ENCODE peak calls at places on chromosomes 5 and 9, in eight cellular contexts. Z is CD4-positive, alpha-beta T cell; N is body of pancreas; A is dorsolateral prefrontal cortex; G is GM20000; B is endothelial cell of umbilical vein; S is breast epithelium; C is H1. W is an unnamed sample.

GRCh38 chr9:37692622-37693221 is 42.0 kb downstream of the FRMPD1 start:
- DNase-seq in S (no peak), Z (no peak), C (no peak), A (no peak), N (peak), B (no peak), G (no peak), W (no peak)

GRCh38 chr5:172293054-172293744 is 9.6 kb upstream of the UBTD2 start:
- DNase-seq in G (peak), S (peak), B (peak), N (peak), A (peak), Z (peak), C (peak), W (no peak)

GRCh38 chr5:59607126-59607807 is 286.3 kb downstream of the PDE4D start:
- DNase-seq in N (no peak), C (no peak), A (no peak), B (peak), G (no peak), Z (no peak), S (no peak), W (no peak)

GRCh38 chr5:123448743-123449142 is 25.5 kb upstream of the CEP120 start:
- DNase-seq in S (no peak), C (no peak), Z (no peak), B (no peak), A (no peak), N (no peak), G (no peak), W (no peak)

GRCh38 chr5:173581408-173582197 is 34.8 kb downstream of the BOD1 start:
- DNase-seq in A (no peak), G (peak), B (peak), S (no peak), N (peak), C (peak), Z (peak), W (no peak)

GRCh38 chr5:172542651-172543131 is 88.4 kb upstream of the SH3PXD2B start:
- DNase-seq in Z (no peak), C (peak), G (no peak), A (no peak), B (no peak), N (no peak), S (no peak), W (no peak)

GRCh38 chr5:122195784-122196394 is 66.5 kb downstream of the ZNF474 start:
- DNase-seq in C (peak), N (no peak), B (peak), G (peak), A (peak), S (no peak), Z (no peak), W (no peak)

GRCh38 chr9:72982161-72982799 is 29.4 kb upstream of the ALDH1A1 start:
- DNase-seq in B (no peak), Z (no peak), S (no peak), N (no peak), G (no peak), C (no peak), A (no peak), W (no peak)

GRCh38 chr9:92292338-92293074 is 991 bp downstream of the IARS1 start:
- DNase-seq in A (no peak), C (no peak), Z (no peak), S (no peak), N (no peak), G (no peak), B (no peak), W (no peak)

GRCh38 chr5:17216974-17217325 is 481 bp upstream of the BASP1 start:
- DNase-seq in N (no peak), S (no peak), C (no peak), Z (no peak), G (no peak), B (no peak), A (no peak), W (no peak)

GRCh38 chr5:11411621-11412020 is 492.6 kb downstream of the CTNND2 start:
- DNase-seq in A (no peak), B (no peak), G (no peak), N (no peak), S (no peak), Z (no peak), C (no peak), W (no peak)

GRCh38 chr5:132204330-132204729 is 23.3 kb downstream of the P4HA2 start:
- DNase-seq in G (no peak), S (no peak), B (no peak), C (no peak), N (no peak), Z (no peak), A (no peak), W (no peak)

GRCh38 chr9:112487008-112487798 is 576 bp downstream of the KIAA1958 start:
- DNase-seq in C (peak), A (peak), N (peak), Z (peak), B (peak), G (peak), S (peak), W (no peak)

GRCh38 chr5:127442085-127442484 is 75.4 kb upstream of the PRRC1 start:
- DNase-seq in N (no peak), G (peak), C (no peak), B (peak), A (no peak), S (no peak), Z (no peak), W (no peak)

GRCh38 chr9:86022687-86023266 is 76.6 kb downstream of the GOLM1 start:
- DNase-seq in B (peak), S (no peak), A (no peak), C (no peak), Z (peak), N (no peak), G (no peak), W (no peak)

GRCh38 chr9:38371495-38371894 is 21.0 kb upstream of the ALDH1B1 start:
- DNase-seq in G (peak), B (no peak), Z (peak), A (no peak), N (peak), C (no peak), S (no peak), W (no peak)

GRCh38 chr5:40960027-40960426 is 50.7 kb downstream of the C7 start:
- DNase-seq in N (no peak), A (no peak), Z (no peak), C (no peak), S (no peak), G (no peak), B (no peak), W (no peak)

GRCh38 chr9:136578620-136578914 is 32.7 kb upstream of the NOTCH1 start:
- DNase-seq in A (no peak), G (no peak), C (no peak), N (no peak), B (no peak), Z (no peak), S (no peak), W (no peak)

GRCh38 chr9:136943291-136944093 is 1.0 kb downstream of the FBXW5 start:
- DNase-seq in N (peak), A (no peak), B (no peak), G (peak), S (no peak), Z (no peak), C (peak), W (no peak)

GRCh38 chr9:100492952-100493351 is 20.0 kb downstream of the TMEFF1 start:
- DNase-seq in C (no peak), N (no peak), A (no peak), Z (no peak), G (no peak), B (no peak), S (no peak), W (no peak)

GRCh38 chr9:136719212-136719880 is 7.0 kb downstream of the DIPK1B start:
- DNase-seq in S (no peak), C (no peak), B (peak), N (peak), A (no peak), G (peak), Z (no peak), W (no peak)

GRCh38 chr5:107652839-107653607 is 17.7 kb downstream of the EFNA5 start:
- DNase-seq in S (no peak), B (no peak), N (no peak), C (no peak), Z (no peak), A (no peak), G (no peak), W (no peak)

GRCh38 chr9:7782390-7783120 is 17.0 kb downstream of the DMAC1 start:
- DNase-seq in Z (no peak), N (no peak), G (no peak), S (no peak), C (no peak), A (no peak), B (no peak), W (no peak)

GRCh38 chr9:37239224-37239859 is 119.0 kb downstream of the ZCCHC7 start:
- DNase-seq in S (no peak), G (no peak), Z (no peak), A (no peak), B (no peak), C (no peak), N (no peak), W (no peak)

GRCh38 chr5:149546974-149547373 is 4.3 kb downstream of the CSNK1A1 start:
- DNase-seq in G (no peak), B (no peak), A (no peak), N (no peak), Z (no peak), S (no peak), C (no peak), W (no peak)

GRCh38 chr5:95350631-95351030 is 40.5 kb upstream of the FAM81B start:
- DNase-seq in B (no peak), N (no peak), S (no peak), Z (no peak), A (no peak), C (no peak), G (no peak), W (no peak)

GRCh38 chr5:95352686-95353085 is 38.5 kb upstream of the FAM81B start:
- DNase-seq in A (peak), C (no peak), Z (no peak), N (no peak), B (no peak), G (no peak), S (no peak), W (no peak)

GRCh38 chr5:95347516-95348140 is 43.5 kb upstream of the FAM81B start:
- DNase-seq in Z (no peak), B (no peak), G (no peak), S (no peak), N (no peak), A (peak), C (no peak), W (no peak)
- TF ChIP-seq CTCF in Z (no peak), B (no peak), G (no peak), S (no peak), N (no peak), A (no peak), C (no peak), W (no peak)

GRCh38 chr9:114735732-114736131 is 53.7 kb upstream of the TEX48 start:
- DNase-seq in N (no peak), Z (no peak), S (no peak), A (no peak), G (no peak), C (no peak), B (peak), W (no peak)

GRCh38 chr9:114743446-114743845 is 61.5 kb upstream of the TEX48 start:
- DNase-seq in S (no peak), N (no peak), A (no peak), G (no peak), Z (no peak), B (no peak), C (no peak), W (no peak)

GRCh38 chr9:114742947-114743346 is 61.0 kb upstream of the TEX48 start:
- DNase-seq in C (no peak), N (no peak), Z (no peak), B (no peak), A (no peak), G (no peak), S (no peak), W (no peak)

GRCh38 chr9:114737118-114737517 is 55.1 kb upstream of the TEX48 start:
- DNase-seq in G (no peak), C (no peak), S (no peak), A (no peak), N (no peak), B (no peak), Z (no peak), W (no peak)

GRCh38 chr9:114738581-114739316 is 56.8 kb upstream of the TEX48 start:
- DNase-seq in A (peak), G (peak), Z (peak), N (peak), S (no peak), C (peak), B (peak), W (no peak)
- TF ChIP-seq CTCF in A (peak), G (peak), Z (peak), N (peak), S (peak), C (peak), B (peak), W (peak)

GRCh38 chr5:57889558-57889957 is 406.9 kb upstream of the ACTBL2 start:
- DNase-seq in C (no peak), B (peak), Z (no peak), A (no peak), N (peak), G (no peak), S (no peak), W (peak)
- TF ChIP-seq CTCF in C (no peak), B (peak), Z (no peak), A (peak), N (no peak), G (no peak), S (peak), W (peak)

GRCh38 chr5:64074533-64074932 is 91.1 kb upstream of the RNF180 start:
- DNase-seq in S (no peak), G (peak), Z (no peak), N (no peak), B (peak), A (no peak), C (peak), W (no peak)
- TF ChIP-seq CTCF in S (peak), G (peak), Z (no peak), N (peak), B (peak), A (peak), C (peak), W (peak)

GRCh38 chr5:142797420-142797819 is 27.2 kb downstream of the ARHGAP26 start:
- DNase-seq in Z (no peak), B (no peak), C (no peak), N (no peak), G (no peak), A (no peak), S (no peak), W (no peak)
- TF ChIP-seq CTCF in Z (no peak), B (no peak), C (peak), N (no peak), G (no peak), A (no peak), S (no peak), W (no peak)

GRCh38 chr9:1051286-1052118 is 1.3 kb downstream of the DMRT2 start:
- DNase-seq in G (no peak), S (no peak), B (no peak), N (peak), C (peak), Z (no peak), A (no peak), W (no peak)
- TF ChIP-seq CTCF in G (peak), S (peak), B (no peak), N (peak), C (peak), Z (no peak), A (peak), W (no peak)

DNA sequence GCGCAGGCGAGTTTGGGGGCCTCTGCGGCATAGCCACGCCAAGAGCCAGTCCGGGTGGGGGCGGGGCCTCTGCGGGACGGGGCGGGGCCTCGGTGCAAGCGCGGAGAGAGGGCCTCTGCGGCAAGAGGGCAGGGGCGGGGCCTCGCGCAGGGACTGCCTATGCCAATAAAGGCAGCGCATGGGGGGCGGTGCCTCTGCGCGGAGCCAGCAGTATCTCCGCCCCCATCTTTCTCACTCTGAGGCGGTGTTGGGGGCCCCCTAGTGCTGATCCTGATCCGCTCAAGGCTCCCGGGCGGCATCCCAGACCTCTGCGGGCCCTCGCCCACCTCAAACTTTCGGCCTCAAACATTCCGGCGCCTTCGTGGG is 9.2 kb upstream of the GPRIN1 start:
- DNase-seq in A (peak), Z (peak), B (peak), N (peak), G (peak), S (no peak), C (peak), W (no peak)
- TF ChIP-seq CTCF in A (peak), Z (no peak), B (peak), N (no peak), G (peak), S (no peak), C (peak), W (peak)

W was measured in AG04449.